ENCODE peak calls at places on chromosomes 1 and 21, in seven cellular contexts. Z, Q, R, K, C, L and G are unnamed samples.

GRCh38 chr1:240294566-240294965 is 202.9 kb downstream of the FMN2 start:
- DNase-seq in R (no peak), Z (no peak), Q (no peak), C (no peak), L (no peak), K (no peak), G (no peak)

GRCh38 chr1:9655836-9656235 is 4.3 kb downstream of the PIK3CD start:
- DNase-seq in L (no peak), Q (no peak), Z (no peak), K (no peak), C (no peak), R (no peak), G (no peak)

GRCh38 chr1:211625040-211625439 is 46.1 kb upstream of the SLC30A1 start:
- DNase-seq in R (no peak), C (no peak), Q (peak), L (no peak), K (no peak), Z (peak), G (no peak)

GRCh38 chr1:42736571-42737200 is 3.4 kb downstream of the CLDN19 start:
- DNase-seq in R (no peak), L (no peak), Z (no peak), C (no peak), K (no peak), Q (no peak), G (no peak)

GRCh38 chr1:214549604-214550338 is 1.6 kb downstream of the PTPN14 start:
- DNase-seq in Z (no peak), L (no peak), Q (peak), R (no peak), C (no peak), K (no peak), G (no peak)

GRCh38 chr1:48236716-48237470 is 14.4 kb downstream of the SLC5A9 start:
- DNase-seq in L (no peak), Z (peak), Q (peak), C (no peak), R (no peak), K (no peak), G (peak)

GRCh38 chr1:207755846-207756692 is 4.2 kb downstream of the CD46 start:
- DNase-seq in Q (peak), L (no peak), Z (peak), C (no peak), R (no peak), K (no peak), G (no peak)

GRCh38 chr1:70042090-70042716 is 163.2 kb downstream of the LRRC40 start:
- DNase-seq in K (no peak), L (no peak), Z (no peak), C (peak), Q (peak), R (no peak), G (no peak)

GRCh38 chr1:116514708-116515525 is 55.9 kb downstream of the CD58 start:
- DNase-seq in K (no peak), Z (peak), L (no peak), C (no peak), Q (peak), R (no peak), G (no peak)

GRCh38 chr21:45209046-45209445 is 78.6 kb downstream of the POFUT2 start:
- DNase-seq in Q (peak), C (peak), K (no peak), R (no peak), Z (peak), L (no peak), G (no peak)

GRCh38 chr1:196180847-196181593 is 427.2 kb downstream of the KCNT2 start:
- DNase-seq in L (no peak), C (peak), Z (peak), K (no peak), Q (peak), R (no peak), G (no peak)

GRCh38 chr1:199242162-199242561 is 603.3 kb downstream of the PTPRC start:
- DNase-seq in R (no peak), K (no peak), Q (no peak), C (no peak), Z (no peak), L (no peak), G (no peak)

GRCh38 chr21:18294100-18294499 is 49.5 kb downstream of the CHODL start:
- DNase-seq in Q (no peak), L (no peak), Z (no peak), R (no peak), K (no peak), C (no peak), G (no peak)

GRCh38 chr1:225693085-225693698 is 40.3 kb upstream of the ENAH start:
- DNase-seq in K (no peak), Q (no peak), Z (no peak), C (no peak), L (no peak), R (no peak), G (no peak)

GRCh38 chr21:18801468-18801867 is 397.9 kb upstream of the TMPRSS15 start:
- DNase-seq in K (no peak), L (no peak), Q (no peak), C (no peak), Z (peak), R (no peak), G (no peak)

GRCh38 chr1:117753232-117753631 is 147.4 kb downstream of the TENT5C start:
- DNase-seq in R (no peak), Z (no peak), K (no peak), L (no peak), C (no peak), Q (no peak), G (no peak)

GRCh38 chr1:112929979-112930378 is 26.0 kb downstream of the SLC16A1 start:
- DNase-seq in Q (no peak), R (no peak), K (no peak), L (no peak), Z (peak), C (no peak), G (no peak)

GRCh38 chr1:115757286-115757810 is 11.2 kb downstream of the CASQ2 start:
- DNase-seq in C (no peak), K (no peak), Z (no peak), R (no peak), Q (peak), L (no peak), G (no peak)

GRCh38 chr1:194039578-194039977 is 853.2 kb upstream of the B3GALT2 start:
- DNase-seq in C (no peak), Q (no peak), R (no peak), Z (peak), L (no peak), K (no peak), G (no peak)

GRCh38 chr1:109718495-109718894 is 6.4 kb downstream of the GSTM5 start:
- DNase-seq in Z (no peak), R (no peak), Q (peak), L (no peak), K (no peak), C (no peak), G (no peak)

GRCh38 chr1:206752481-206752880 is 18.1 kb upstream of the IL19 start:
- DNase-seq in C (no peak), L (no peak), Z (no peak), R (no peak), Q (no peak), K (no peak), G (no peak)

GRCh38 chr1:208357663-208358507 is 113.7 kb upstream of the PLXNA2 start:
- DNase-seq in K (no peak), L (no peak), Q (no peak), C (no peak), Z (no peak), R (no peak), G (no peak)

GRCh38 chr21:42520628-42521253 is 7.1 kb downstream of the SLC37A1 start:
- DNase-seq in L (no peak), C (no peak), Q (no peak), K (no peak), R (no peak), Z (no peak), G (no peak)

GRCh38 chr1:168410464-168410863 is 129.8 kb downstream of the TBX19 start:
- DNase-seq in K (no peak), L (no peak), Z (no peak), C (no peak), R (no peak), Q (no peak), G (no peak)

GRCh38 chr1:54290443-54291184 is 90.6 kb downstream of the MRPL37 start:
- DNase-seq in Z (no peak), C (no peak), Q (peak), L (no peak), R (peak), K (no peak), G (no peak)

GRCh38 chr1:145992502-145992936 is 3.9 kb downstream of the TXNIP start:
- DNase-seq in K (no peak), R (no peak), Q (no peak), C (no peak), L (no peak), Z (no peak), G (no peak)

GRCh38 chr1:248779350-248779749 is 23.8 kb upstream of the LYPD8 start:
- DNase-seq in Q (no peak), R (no peak), L (no peak), C (no peak), K (no peak), Z (no peak), G (no peak)

GRCh38 chr1:174301295-174302077 is 142.2 kb downstream of the RABGAP1L start:
- DNase-seq in C (no peak), Q (no peak), K (no peak), Z (no peak), R (no peak), L (no peak), G (no peak)

GRCh38 chr1:20400341-20401177 is 85.5 kb downstream of the CAMK2N1 start:
- DNase-seq in R (peak), L (no peak), K (no peak), Z (no peak), Q (peak), C (no peak), G (no peak)

GRCh38 chr1:67811816-67812215 is 21.5 kb downstream of the GNG12 start:
- DNase-seq in K (no peak), C (no peak), Z (no peak), Q (no peak), L (no peak), R (no peak), G (no peak)

DNA sequence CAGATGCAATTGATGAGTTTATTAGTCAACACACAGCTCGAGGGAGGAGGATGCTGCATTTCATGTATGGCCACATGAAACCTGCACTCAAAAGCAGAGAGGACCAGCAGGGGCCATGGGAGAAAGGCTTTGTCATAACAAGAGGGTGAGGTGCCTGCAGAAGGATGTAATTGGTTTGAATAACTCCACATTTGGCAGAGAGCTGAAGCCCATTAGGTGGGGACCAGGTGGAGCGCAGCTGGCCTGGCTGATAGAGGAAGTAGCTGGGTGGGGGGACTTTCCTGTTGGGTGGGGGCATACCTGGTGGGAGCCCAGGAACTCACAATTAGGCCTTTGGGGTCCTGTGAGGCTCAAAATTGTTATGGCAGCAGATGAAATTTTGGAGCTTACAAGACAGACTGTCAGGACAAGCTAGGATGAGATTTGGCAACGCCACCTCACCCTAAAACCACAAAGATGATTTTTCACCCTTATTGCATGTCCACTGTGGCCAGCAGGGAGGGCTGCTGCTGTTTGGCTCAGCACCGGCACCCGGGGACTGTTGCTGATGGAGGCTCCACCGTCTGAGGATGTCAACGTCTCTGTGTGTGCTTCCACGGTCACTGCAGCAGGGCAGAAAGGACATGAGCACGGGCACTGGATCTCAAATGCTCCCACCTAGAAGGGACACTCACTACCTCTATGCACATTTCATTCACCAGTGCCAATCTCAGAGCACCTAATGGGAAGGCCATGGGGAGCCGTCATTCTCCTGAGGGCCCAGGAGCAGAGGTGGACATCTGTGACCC is 599.4 kb downstream of the PTPRU start:
- DNase-seq in C (no peak), R (peak), L (no peak), K (no peak), Z (no peak), Q (peak), G (no peak)
- TF ChIP-seq CTCF in C (no peak), R (no peak), L (no peak), K (no peak), Z (no peak), Q (no peak), G (no peak)

GRCh38 chr1:2228684-2229031 is 539 bp downstream of the SKI start:
- DNase-seq in R (no peak), L (no peak), Z (no peak), C (no peak), Q (no peak), K (no peak), G (peak)

GRCh38 chr1:2227341-2228156 is 570 bp upstream of the SKI start:
- DNase-seq in K (peak), Z (peak), R (peak), L (peak), C (no peak), Q (peak), G (peak)

GRCh38 chr1:2229921-2230700 is 2.0 kb downstream of the SKI start:
- DNase-seq in Q (peak), L (peak), Z (no peak), R (no peak), K (no peak), C (no peak), G (peak)

GRCh38 chr1:2228157-2228594 is at the start of gene SKI:
- DNase-seq in L (no peak), Z (no peak), Q (no peak), C (no peak), R (no peak), K (no peak), G (no peak)

GRCh38 chr1:2229032-2229920 is 1.2 kb downstream of the SKI start:
- DNase-seq in K (no peak), Z (no peak), R (peak), C (no peak), L (peak), Q (peak), G (peak)
- TF ChIP-seq CTCF in K (peak), Z (peak), R (peak), C (peak), L (no peak), Q (no peak), G (no peak)

GRCh38 chr1:59701376-59701775 is 113.4 kb upstream of the HOOK1 start:
- DNase-seq in Z (no peak), L (no peak), Q (peak), K (no peak), R (no peak), C (no peak), G (no peak)

GRCh38 chr1:59698386-59698785 is 116.4 kb upstream of the HOOK1 start:
- DNase-seq in L (no peak), Q (no peak), C (no peak), K (no peak), Z (no peak), R (no peak), G (no peak)

GRCh38 chr1:59696421-59697115 is 118.2 kb upstream of the HOOK1 start:
- DNase-seq in C (no peak), K (no peak), Z (no peak), L (no peak), R (no peak), Q (no peak), G (no peak)

GRCh38 chr1:59697138-59697811 is 117.5 kb upstream of the HOOK1 start:
- DNase-seq in R (no peak), Z (no peak), C (no peak), K (no peak), Q (no peak), L (no peak), G (no peak)

DNA sequence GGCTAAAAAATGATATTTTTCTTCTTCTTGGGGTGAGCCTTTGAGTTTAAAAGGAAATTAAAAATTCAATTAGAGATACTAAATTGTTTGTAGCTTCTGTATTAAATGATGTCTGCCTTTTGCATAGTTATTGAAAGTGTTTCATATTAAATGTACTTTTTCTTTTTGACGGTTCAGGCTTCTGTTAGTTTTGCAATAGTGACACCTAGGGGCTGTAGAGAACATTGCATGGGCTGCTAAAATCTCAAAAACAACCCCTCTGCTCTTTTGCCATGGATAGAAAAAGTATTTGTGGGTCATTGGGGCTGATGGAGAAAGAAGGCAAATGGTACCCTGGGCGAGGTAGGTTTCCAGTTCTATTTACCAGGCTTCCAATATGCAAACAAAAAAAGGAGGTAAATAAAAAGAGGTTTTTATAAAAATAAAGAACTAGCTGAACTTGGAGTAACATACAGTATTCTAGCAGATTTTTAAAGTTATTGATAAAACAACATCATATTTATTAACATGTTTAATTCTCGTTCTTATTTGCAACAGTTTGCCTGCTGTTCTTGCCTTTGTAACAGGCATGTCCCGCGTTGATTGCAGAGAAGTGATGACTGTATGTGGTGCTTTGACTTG is 115.4 kb upstream of the HOOK1 start:
- DNase-seq in Q (peak), L (no peak), Z (peak), R (no peak), C (no peak), K (no peak), G (no peak)
- TF ChIP-seq CTCF in Q (peak), L (peak), Z (peak), R (peak), C (peak), K (peak), G (peak)

GRCh38 chr1:62040450-62040849 is 154.2 kb upstream of the L1TD1 start:
- DNase-seq in Q (no peak), R (no peak), Z (peak), L (no peak), K (no peak), C (no peak), G (no peak)

GRCh38 chr1:62037274-62037673 is 157.4 kb upstream of the L1TD1 start:
- DNase-seq in C (no peak), R (no peak), Z (no peak), L (no peak), K (no peak), Q (no peak), G (no peak)

GRCh38 chr1:62034790-62035189 is 159.9 kb upstream of the L1TD1 start:
- DNase-seq in Z (no peak), L (no peak), Q (no peak), C (no peak), R (no peak), K (no peak), G (no peak)

GRCh38 chr1:62040973-62041372 is 153.7 kb upstream of the L1TD1 start:
- DNase-seq in R (no peak), C (no peak), Z (no peak), Q (no peak), K (no peak), L (no peak), G (no peak)

GRCh38 chr1:62038594-62039284 is 155.9 kb upstream of the L1TD1 start:
- DNase-seq in L (peak), K (no peak), Q (no peak), R (no peak), Z (no peak), C (no peak), G (no peak)
- TF ChIP-seq CTCF in L (no peak), K (no peak), Q (peak), R (no peak), Z (no peak), C (no peak), G (no peak)

DNA sequence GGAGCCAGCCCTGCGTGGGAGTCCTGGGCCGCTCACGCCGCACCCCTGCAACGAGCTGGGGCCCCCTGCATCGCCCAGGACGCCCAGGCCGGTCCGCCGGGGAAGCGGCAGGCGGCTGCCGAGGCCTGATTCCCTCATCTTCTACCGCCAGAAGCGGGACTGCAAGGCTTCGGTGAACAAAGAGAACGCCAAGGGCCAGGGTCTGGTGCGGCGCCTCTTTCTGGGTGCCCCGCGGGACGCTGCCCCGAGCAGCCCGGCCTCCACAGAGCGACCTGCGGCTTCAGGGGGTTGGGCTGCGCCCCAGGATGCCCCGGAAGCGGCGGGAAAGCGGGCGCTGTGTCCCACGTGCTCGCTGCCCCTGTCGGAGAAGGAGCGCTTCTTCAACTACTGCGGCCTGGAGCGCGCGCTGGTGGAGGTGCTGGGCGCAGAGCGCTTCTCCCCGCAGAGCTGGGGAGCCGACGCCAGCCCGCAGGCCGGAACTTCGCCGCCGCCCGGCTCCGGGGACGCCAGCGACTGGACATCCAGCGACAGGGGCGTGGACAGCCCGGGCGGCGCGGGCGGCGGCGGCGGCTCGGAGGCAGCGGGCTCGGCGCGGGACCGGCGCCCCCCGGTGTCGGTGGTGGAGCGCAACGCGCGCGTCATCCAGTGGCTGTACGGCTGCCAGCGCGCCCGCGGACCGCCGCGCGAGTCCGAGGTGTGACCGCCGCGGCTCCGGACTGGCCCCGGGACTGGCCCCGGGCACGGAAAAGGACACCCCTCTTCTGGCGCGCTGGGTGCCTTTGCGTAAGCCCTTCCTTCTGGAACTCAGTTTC is 2.7 kb downstream of the FAM110D start:
- DNase-seq in Q (peak), R (peak), K (no peak), C (no peak), Z (no peak), L (peak), G (no peak)
- TF ChIP-seq CTCF in Q (no peak), R (no peak), K (peak), C (peak), Z (no peak), L (no peak), G (peak)

DNA sequence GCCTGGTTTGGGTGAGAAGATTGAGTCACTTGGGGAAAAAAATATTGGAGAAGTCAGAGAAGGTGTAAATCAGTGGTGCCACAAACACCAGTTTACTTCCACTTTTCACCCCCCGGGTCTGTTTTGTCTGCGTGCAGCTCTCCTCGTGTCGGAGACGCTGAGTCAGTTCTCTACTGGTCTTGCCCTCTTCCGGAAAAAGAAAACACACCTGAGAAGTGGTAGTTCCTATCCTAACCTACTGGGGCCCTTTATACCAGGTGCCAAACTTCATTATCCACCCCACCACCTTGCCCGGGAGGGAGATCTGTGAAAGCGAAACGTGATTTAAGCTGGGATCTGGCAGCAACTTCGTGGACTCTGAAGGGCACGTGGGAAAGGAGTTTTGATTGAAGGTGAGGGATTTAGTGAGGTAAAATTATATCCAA is 855 bp upstream of the IVNS1ABP start:
- DNase-seq in C (no peak), Q (no peak), K (no peak), R (peak), L (peak), Z (peak), G (no peak)
- TF ChIP-seq CTCF in C (no peak), Q (no peak), K (no peak), R (no peak), L (no peak), Z (peak), G (no peak)